ENCODE peak calls at places on chromosome 12, in five cellular contexts. B is cardiac muscle cell, M is neural progenitor cell, C is heart left ventricle, E is H9. Z is an unnamed sample. For H3K4me1, the result is how much of the 10 kb centered on the place peaks cover.

GRCh38 chr12:188910-189621 is 24.9 kb downstream of the SLC6A12 start:
- DNase-seq in B (peak), M (peak), C (no peak), E (peak), Z (no peak)

GRCh38 chr12:115404761-115405470 is 720.9 kb upstream of the TBX3 start:
- DNase-seq in B (no peak), M (no peak), C (no peak), E (no peak), Z (no peak)

GRCh38 chr12:74185360-74185759 is 352.3 kb upstream of the ATXN7L3B start:
- DNase-seq in B (no peak), M (no peak), C (no peak), E (no peak), Z (no peak)

GRCh38 chr12:26523708-26524150 is 309.3 kb downstream of the ITPR2 start:
- DNase-seq in B (no peak), M (no peak), C (peak), E (no peak), Z (peak)

GRCh38 chr12:2248901-2249381 is 196.2 kb downstream of the CACNA1C start:
- DNase-seq in B (no peak), M (no peak), C (peak), E (no peak), Z (no peak)

GRCh38 chr12:49512541-49512940 is 26.3 kb upstream of the KCNH3 start:
- DNase-seq in B (no peak), M (no peak), C (no peak), E (no peak), Z (no peak)

GRCh38 chr12:50394469-50395029 is 1.9 kb downstream of the FAM186A start:
- DNase-seq in B (no peak), M (no peak), C (no peak), E (no peak), Z (no peak)

GRCh38 chr12:13727707-13728147 is 253.7 kb downstream of the GRIN2B start:
- DNase-seq in B (no peak), M (no peak), C (no peak), E (no peak), Z (no peak)

GRCh38 chr12:89862511-89863331 is 154.1 kb upstream of the ATP2B1 start:
- DNase-seq in B (no peak), M (no peak), C (peak), E (no peak), Z (no peak)

GRCh38 chr12:53612978-53613377 is 13.2 kb downstream of the ATF7 start:
- DNase-seq in B (no peak), M (no peak), C (no peak), E (no peak), Z (no peak)
- H3K27ac ChIP-seq in B (no peak), M (no peak), C (no peak), E (no peak), Z (no peak)

GRCh38 chr12:96698521-96698920 is 208.5 kb upstream of the NEDD1 start:
- DNase-seq in B (no peak), M (no peak), C (no peak), E (no peak), Z (no peak)
- TF ChIP-seq CTCF in B (no peak), M (peak), C (no peak), E (peak), Z (no peak)

GRCh38 chr12:56298828-56299227 is 1.3 kb downstream of the CS start:
- DNase-seq in B (no peak), M (no peak), C (no peak), E (no peak), Z (no peak)
- H3K4me1 ChIP-seq in B (under half), M (under half), C (under half), E (under half), Z (under half)

GRCh38 chr12:69698054-69698453 is 1.0 kb downstream of the BEST3 start:
- DNase-seq in B (no peak), M (no peak), C (no peak), E (no peak), Z (no peak)

GRCh38 chr12:69701821-69702220 is 2.7 kb upstream of the BEST3 start:
- DNase-seq in B (no peak), M (no peak), C (no peak), E (no peak), Z (no peak)

GRCh38 chr12:69703146-69703642 is 4.1 kb upstream of the BEST3 start:
- DNase-seq in B (no peak), M (no peak), C (no peak), E (no peak), Z (no peak)

GRCh38 chr12:69694123-69694522 is 5.0 kb downstream of the BEST3 start:
- DNase-seq in B (no peak), M (no peak), C (no peak), E (no peak), Z (no peak)

GRCh38 chr12:69698769-69699540 is at the start of gene BEST3:
- DNase-seq in B (no peak), M (no peak), C (no peak), E (no peak), Z (no peak)
- H3K27ac ChIP-seq in B (no peak), M (no peak), C (no peak), E (no peak), Z (no peak)

GRCh38 chr12:56602239-56602638 is 27.9 kb downstream of the BAZ2A start:
- DNase-seq in B (no peak), M (no peak), C (no peak), E (no peak), Z (no peak)

GRCh38 chr12:56599041-56599440 is 31.1 kb downstream of the BAZ2A start:
- DNase-seq in B (no peak), M (no peak), C (no peak), E (no peak), Z (no peak)

GRCh38 chr12:56600753-56601152 is 29.4 kb downstream of the BAZ2A start:
- DNase-seq in B (no peak), M (no peak), C (no peak), E (no peak), Z (no peak)

GRCh38 chr12:56599797-56600196 is 30.3 kb downstream of the BAZ2A start:
- DNase-seq in B (no peak), M (no peak), C (no peak), E (no peak), Z (no peak)

GRCh38 chr12:56601503-56601902 is 28.6 kb downstream of the BAZ2A start:
- DNase-seq in B (peak), M (no peak), C (peak), E (peak), Z (no peak)
- TF ChIP-seq CTCF in B (no peak), M (peak), C (no peak), E (peak), Z (no peak)

DNA sequence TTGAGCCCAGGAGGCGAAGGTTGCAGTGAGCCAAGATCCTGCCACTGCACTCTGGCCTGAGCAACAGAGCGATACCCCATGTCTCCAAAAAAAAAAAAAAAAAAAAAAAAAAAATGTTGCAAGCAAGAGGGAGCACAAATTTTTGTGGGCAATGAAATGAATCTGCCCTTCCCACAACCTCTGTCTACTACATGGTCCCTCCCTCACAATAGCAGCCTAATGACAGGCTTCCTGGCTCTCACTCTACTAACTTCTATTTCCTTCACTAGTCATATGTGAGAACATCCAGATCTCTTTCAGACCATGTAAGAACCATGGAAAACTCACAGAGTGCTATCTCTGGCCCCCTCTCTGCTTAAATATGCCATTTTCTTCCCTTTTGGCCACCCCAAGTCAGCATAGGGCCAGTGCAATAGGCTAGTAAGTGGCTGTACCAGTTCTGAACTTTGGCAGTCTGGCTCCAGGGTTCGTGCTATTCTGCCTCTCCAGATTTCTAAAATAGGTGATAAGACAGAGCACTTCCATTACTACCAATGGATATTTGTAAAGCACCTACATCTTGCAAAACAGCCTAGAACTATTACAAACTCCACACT is 7.1 kb downstream of the OSBPL8 start:
- DNase-seq in B (peak), M (no peak), C (no peak), E (no peak), Z (no peak)
- H3K4me1 ChIP-seq in B (half or more), M (under half), C (under half), E (under half), Z (under half)

GRCh38 chr12:88559772-88560171 is 20.5 kb downstream of the KITLG start:
- DNase-seq in B (no peak), M (no peak), C (no peak), E (no peak), Z (no peak)
- H3K27ac ChIP-seq in B (no peak), M (no peak), C (no peak), E (no peak), Z (no peak)

Z was measured in right atrium auricular region.